ENCODE peak calls at places on chromosomes 6 and 20, in nine cellular contexts. E, S, C, Y, L, G, Q, T and U are unnamed samples.

GRCh38 chr6:144416773-144417172 is 131.6 kb downstream of the UTRN start:
- DNase-seq in S (peak), T (no peak), Y (no peak), Q (no peak), C (no peak), L (peak), G (no peak), E (no peak), U (no peak)

GRCh38 chr6:101534821-101535220 is 141.3 kb downstream of the GRIK2 start:
- DNase-seq in Q (no peak), E (no peak), C (no peak), Y (no peak), S (peak), T (no peak), L (no peak), G (no peak), U (no peak)

GRCh38 chr20:45822863-45823262 is 4.2 kb downstream of the TNNC2 start:
- DNase-seq in T (no peak), Y (no peak), Q (no peak), G (no peak), E (peak), L (peak), S (peak), C (no peak), U (no peak)

GRCh38 chr6:28333047-28333446 is 2.9 kb downstream of the ZSCAN31 start:
- DNase-seq in T (no peak), L (no peak), Y (no peak), E (no peak), Q (no peak), S (no peak), G (no peak), C (no peak), U (no peak)

GRCh38 chr20:61613885-61614284 is 361.8 kb downstream of the CDH4 start:
- DNase-seq in G (no peak), L (no peak), Y (no peak), Q (no peak), S (no peak), E (no peak), C (no peak), T (no peak), U (no peak)

GRCh38 chr6:148509789-148510581 is 167.3 kb downstream of the SASH1 start:
- DNase-seq in C (no peak), L (no peak), Q (peak), G (peak), Y (peak), T (peak), S (peak), E (peak), U (peak)

GRCh38 chr6:25050356-25050755 is 114.6 kb upstream of the RIPOR2 start:
- DNase-seq in S (peak), Q (peak), C (peak), L (no peak), Y (peak), T (no peak), E (peak), G (no peak), U (peak)

GRCh38 chr6:151075943-151076555 is 163.7 kb upstream of the AKAP12 start:
- DNase-seq in S (no peak), L (no peak), G (no peak), Q (no peak), C (no peak), Y (no peak), E (no peak), T (no peak), U (peak)

GRCh38 chr6:80223743-80224212 is 117.3 kb downstream of the BCKDHB start:
- DNase-seq in Q (peak), E (peak), G (peak), T (peak), Y (no peak), S (no peak), L (peak), C (no peak), U (peak)

GRCh38 chr6:7664003-7664402 is 61.9 kb upstream of the BMP6 start:
- DNase-seq in Y (no peak), S (no peak), T (no peak), L (no peak), G (no peak), Q (no peak), C (no peak), E (no peak), U (no peak)

GRCh38 chr6:101429291-101429690 is 35.8 kb downstream of the GRIK2 start:
- DNase-seq in T (no peak), S (peak), Y (no peak), E (peak), C (no peak), G (no peak), Q (peak), L (no peak), U (no peak)

GRCh38 chr6:39929733-39930461 is 4.4 kb downstream of the MOCS1 start:
- DNase-seq in L (peak), T (no peak), C (no peak), G (no peak), Q (no peak), E (peak), S (peak), Y (no peak), U (no peak)

GRCh38 chr20:59159822-59160740 is 3.5 kb upstream of the ZNF831 start:
- DNase-seq in S (no peak), Q (no peak), T (no peak), Y (no peak), L (no peak), C (peak), E (no peak), G (no peak), U (no peak)

GRCh38 chr6:129859524-129859923 is 1.6 kb downstream of the TMEM244 start:
- DNase-seq in E (peak), Q (peak), C (no peak), G (no peak), Y (no peak), T (no peak), S (peak), L (no peak), U (no peak)

GRCh38 chr6:169884158-169884557 is 132.7 kb downstream of the ERMARD start:
- DNase-seq in C (no peak), T (peak), L (peak), E (no peak), Q (no peak), G (no peak), Y (no peak), S (no peak), U (no peak)

GRCh38 chr20:51698252-51698651 is 69.9 kb downstream of the ATP9A start:
- DNase-seq in Y (no peak), S (no peak), C (no peak), T (no peak), G (no peak), E (no peak), L (no peak), Q (no peak), U (no peak)

GRCh38 chr6:151276112-151276745 is 36.5 kb downstream of the AKAP12 start:
- DNase-seq in G (peak), L (peak), E (peak), Y (no peak), Q (peak), C (no peak), T (peak), S (peak), U (peak)

GRCh38 chr6:156167289-156168076 is 609.7 kb upstream of the ARID1B start:
- DNase-seq in C (no peak), Q (peak), S (peak), E (peak), T (no peak), L (no peak), G (no peak), Y (peak), U (no peak)

GRCh38 chr20:36474563-36474962 is 66.8 kb upstream of the MYL9 start:
- DNase-seq in T (no peak), E (no peak), Q (no peak), Y (no peak), S (no peak), C (no peak), L (no peak), G (no peak), U (no peak)

GRCh38 chr6:45724511-45724910 is 291.1 kb downstream of the CLIC5 start:
- DNase-seq in G (no peak), Y (no peak), L (peak), S (peak), E (peak), C (no peak), Q (peak), T (no peak), U (peak)

GRCh38 chr6:168714547-168715260 is 273.7 kb downstream of the SMOC2 start:
- DNase-seq in C (no peak), S (no peak), Q (no peak), L (no peak), E (no peak), T (no peak), G (no peak), Y (no peak), U (no peak)

GRCh38 chr20:16615199-16615598 is 42.0 kb upstream of the KIF16B start:
- DNase-seq in C (no peak), T (no peak), Y (no peak), L (no peak), E (peak), G (no peak), Q (peak), S (peak), U (peak)

GRCh38 chr6:125201961-125202729 is 48.6 kb downstream of the TPD52L1 start:
- DNase-seq in T (no peak), L (peak), Y (no peak), G (peak), S (peak), E (peak), Q (peak), C (no peak), U (peak)

GRCh38 chr6:131635384-131636340 is 1.4 kb upstream of the ENPP3 start:
- DNase-seq in L (peak), S (no peak), Y (no peak), T (no peak), E (no peak), G (no peak), Q (no peak), C (peak), U (no peak)

GRCh38 chr6:163554663-163555062 is 140.1 kb downstream of the QKI start:
- DNase-seq in C (peak), G (peak), L (peak), S (peak), Y (no peak), E (peak), Q (peak), T (no peak), U (no peak)

GRCh38 chr6:356828-357251 is 34.7 kb upstream of the IRF4 start:
- DNase-seq in E (no peak), Y (no peak), C (peak), S (no peak), T (no peak), G (no peak), L (no peak), Q (no peak), U (no peak)

GRCh38 chr6:105560611-105561066 is 157.8 kb upstream of the PREP start:
- DNase-seq in S (peak), Y (no peak), E (peak), L (peak), C (no peak), G (no peak), Q (peak), T (no peak), U (no peak)

GRCh38 chr20:4998160-4998651 is 3.1 kb downstream of the SLC23A2 start:
- DNase-seq in E (no peak), Q (no peak), T (no peak), C (peak), Y (no peak), L (peak), S (no peak), G (no peak), U (no peak)
- H3K4me3 ChIP-seq in E (no peak), Q (no peak), T (no peak), C (peak), Y (no peak), L (no peak), S (no peak), G (no peak), U (no peak)

GRCh38 chr6:165222315-165223025 is 86.9 kb downstream of the C6orf118 start:
- DNase-seq in Q (no peak), C (no peak), G (no peak), S (no peak), L (no peak), T (no peak), E (peak), Y (no peak), U (no peak)
- TF ChIP-seq CTCF in Q (no peak), C (no peak), G (no peak), S (no peak), L (no peak), T (no peak), E (no peak), Y (no peak), U (no peak)

GRCh38 chr20:4809707-4810106 is 88.0 kb downstream of the PRND start:
- DNase-seq in T (peak), G (no peak), E (no peak), C (peak), L (no peak), Q (no peak), S (no peak), Y (no peak), U (no peak)
- H3K4me3 ChIP-seq in T (no peak), G (no peak), E (no peak), C (peak), L (no peak), Q (no peak), S (no peak), Y (no peak), U (no peak)

DNA sequence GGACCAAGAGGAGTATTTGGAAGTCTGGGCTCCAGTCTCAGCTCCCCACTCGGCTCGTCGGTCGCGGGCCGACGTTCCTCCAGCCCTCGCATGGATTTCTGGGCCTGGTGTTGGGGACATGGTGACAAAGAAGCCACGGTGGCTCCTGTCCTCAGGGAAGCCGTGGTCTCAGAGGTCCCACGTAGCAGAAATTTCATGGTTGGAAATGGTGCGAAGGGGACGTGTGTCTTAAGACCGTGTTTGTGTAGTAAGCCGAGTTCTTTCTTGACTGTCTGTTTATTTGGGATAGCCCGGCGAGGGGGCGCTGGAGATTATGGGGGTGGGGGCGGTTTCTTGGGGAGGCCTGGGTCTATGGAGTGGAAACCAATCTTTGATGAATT is 23.4 kb upstream of the MAP3K7 start:
- DNase-seq in T (no peak), G (no peak), S (no peak), E (no peak), C (no peak), Q (peak), L (peak), Y (no peak), U (no peak)
- TF ChIP-seq CTCF in T (no peak), G (no peak), S (no peak), E (no peak), C (no peak), Q (no peak), L (no peak), Y (no peak), U (no peak)

GRCh38 chr6:136226027-136226673 is 24.0 kb downstream of the MTFR2 start:
- DNase-seq in E (peak), G (no peak), C (peak), T (peak), Y (peak), Q (peak), L (no peak), S (peak), U (no peak)
- H3K4me3 ChIP-seq in E (peak), G (peak), C (no peak), T (peak), Y (peak), Q (no peak), L (peak), S (no peak), U (no peak)

GRCh38 chr6:32060966-32061655 is 22.9 kb downstream of the CYP21A2 start:
- DNase-seq in E (no peak), Y (no peak), C (no peak), Q (no peak), G (no peak), T (no peak), L (no peak), S (no peak), U (no peak)
- TF ChIP-seq CTCF in E (peak), Y (no peak), C (no peak), Q (no peak), G (no peak), T (no peak), L (no peak), S (no peak), U (no peak)

GRCh38 chr6:137680678-137681346 is 186.2 kb upstream of the TNFAIP3 start:
- DNase-seq in T (no peak), Y (no peak), G (no peak), S (peak), L (no peak), C (no peak), Q (peak), E (no peak), U (peak)
- H3K4me3 ChIP-seq in T (no peak), Y (no peak), G (no peak), S (no peak), L (no peak), C (no peak), Q (no peak), E (no peak), U (no peak)

GRCh38 chr20:18090044-18090443 is 32.3 kb upstream of the OVOL2 start:
- DNase-seq in G (no peak), Y (no peak), T (no peak), E (no peak), S (no peak), Q (no peak), L (no peak), C (no peak), U (no peak)
- TF ChIP-seq CTCF in G (no peak), Y (no peak), T (no peak), E (no peak), S (no peak), Q (no peak), L (no peak), C (no peak), U (no peak)